ENCODE peak calls at places on chromosomes 11 and 22, in four cellular contexts. One of them, this sample, is unnamed.

GRCh38 chr11:82701847-82702520 is 31.7 kb downstream of the FAM181B start:
- DNase-seq in cardiac muscle cell: peak; percentile 64
- DNase-seq in heart left ventricle: no peak
- DNase-seq in colonic mucosa: peak; percentile 22
- DNase-seq in this sample: no peak

GRCh38 chr11:2679011-2679676 is 20.6 kb downstream of the KCNQ1OT1 start:
- DNase-seq in cardiac muscle cell: no peak
- DNase-seq in heart left ventricle: no peak
- DNase-seq in colonic mucosa: no peak
- DNase-seq in this sample: peak; percentile 11

GRCh38 chr11:11608783-11609232 is 13.0 kb downstream of the GALNT18 start:
- DNase-seq in cardiac muscle cell: no peak
- DNase-seq in heart left ventricle: no peak
- DNase-seq in colonic mucosa: no peak
- DNase-seq in this sample: no peak

GRCh38 chr22:44887941-44888366 is 121.9 kb downstream of the PHF21B start:
- DNase-seq in cardiac muscle cell: no peak
- DNase-seq in heart left ventricle: no peak
- DNase-seq in colonic mucosa: no peak
- DNase-seq in this sample: no peak

GRCh38 chr22:27513021-27513420 is 288.5 kb downstream of the MN1 start:
- DNase-seq in cardiac muscle cell: no peak
- DNase-seq in heart left ventricle: no peak
- DNase-seq in colonic mucosa: no peak
- DNase-seq in this sample: no peak

GRCh38 chr11:101126551-101127347 is 2.9 kb downstream of the PGR start:
- DNase-seq in cardiac muscle cell: peak; percentile 19
- DNase-seq in heart left ventricle: peak; percentile 74
- DNase-seq in colonic mucosa: no peak
- DNase-seq in this sample: no peak

GRCh38 chr11:132746305-132746704 is 786.0 kb downstream of the OPCML start:
- DNase-seq in cardiac muscle cell: no peak
- DNase-seq in heart left ventricle: no peak
- DNase-seq in colonic mucosa: no peak
- DNase-seq in this sample: no peak

GRCh38 chr22:29704528-29705285 is 15.1 kb upstream of the CABP7 start:
- DNase-seq in cardiac muscle cell: no peak
- DNase-seq in heart left ventricle: no peak
- DNase-seq in colonic mucosa: peak; percentile 25
- DNase-seq in this sample: no peak

GRCh38 chr11:66607126-66607834 is 9.2 kb upstream of the RBM14 start:
- DNase-seq in cardiac muscle cell: no peak
- DNase-seq in heart left ventricle: peak; percentile 66
- DNase-seq in colonic mucosa: peak; percentile 89
- DNase-seq in this sample: no peak

GRCh38 chr11:103368151-103368550 is 258.9 kb downstream of the DYNC2H1 start:
- DNase-seq in cardiac muscle cell: no peak
- DNase-seq in heart left ventricle: no peak
- DNase-seq in colonic mucosa: no peak
- DNase-seq in this sample: no peak

GRCh38 chr11:92740251-92740650 is 229.2 kb upstream of the MTNR1B start:
- DNase-seq in cardiac muscle cell: no peak
- DNase-seq in heart left ventricle: no peak
- DNase-seq in colonic mucosa: no peak
- DNase-seq in this sample: no peak

GRCh38 chr22:21000987-21001600 is 824 bp downstream of the THAP7 start:
- DNase-seq in cardiac muscle cell: no peak
- DNase-seq in heart left ventricle: no peak
- DNase-seq in colonic mucosa: no peak
- DNase-seq in this sample: no peak

GRCh38 chr11:17985517-17985916 is 27.3 kb downstream of the SERGEF start:
- DNase-seq in cardiac muscle cell: peak; percentile 11
- DNase-seq in heart left ventricle: no peak
- DNase-seq in colonic mucosa: no peak
- DNase-seq in this sample: no peak

DNA sequence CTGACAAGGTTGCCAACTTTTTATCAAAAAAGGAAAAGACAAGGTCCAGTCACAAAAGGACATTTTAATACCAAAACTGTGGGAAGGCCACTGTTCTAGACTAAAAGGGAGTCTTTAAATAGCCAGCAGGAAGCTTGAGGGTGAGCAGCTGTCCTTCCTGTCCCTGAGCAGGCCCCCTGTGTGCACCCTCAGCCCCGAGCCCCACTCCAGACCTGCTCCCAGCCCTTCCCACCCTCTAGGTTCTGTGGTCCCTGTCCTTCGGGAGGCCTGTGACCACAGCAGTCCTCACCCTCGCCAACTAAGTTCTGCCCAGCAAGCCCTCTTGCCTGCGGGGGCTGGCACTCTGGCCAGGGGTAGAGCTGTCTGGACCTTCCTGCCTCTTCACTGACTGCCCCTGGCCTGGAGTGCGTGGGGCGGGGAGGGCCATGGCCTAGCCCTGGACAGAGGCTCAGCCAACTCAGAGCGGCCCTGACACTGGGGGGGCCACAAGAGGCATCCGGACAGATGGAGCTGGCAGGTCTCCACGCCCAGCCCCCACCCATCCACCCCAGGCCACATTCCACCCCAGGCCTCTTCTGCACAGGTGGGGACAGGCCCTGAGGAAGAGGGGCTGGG is 1.6 kb upstream of the PLXNB2 start:
- DNase-seq in cardiac muscle cell: no peak
- DNase-seq in heart left ventricle: no peak
- DNase-seq in colonic mucosa: no peak
- DNase-seq in this sample: no peak
- H3K27ac ChIP-seq in cardiac muscle cell: peak overlapping the region; percentile 83
- H3K27ac ChIP-seq in heart left ventricle: peak overlapping the region; percentile 84
- H3K27ac ChIP-seq in colonic mucosa: peak overlapping the region; percentile 40
- H3K27ac ChIP-seq in this sample: peak overlapping the region; percentile 80

DNA sequence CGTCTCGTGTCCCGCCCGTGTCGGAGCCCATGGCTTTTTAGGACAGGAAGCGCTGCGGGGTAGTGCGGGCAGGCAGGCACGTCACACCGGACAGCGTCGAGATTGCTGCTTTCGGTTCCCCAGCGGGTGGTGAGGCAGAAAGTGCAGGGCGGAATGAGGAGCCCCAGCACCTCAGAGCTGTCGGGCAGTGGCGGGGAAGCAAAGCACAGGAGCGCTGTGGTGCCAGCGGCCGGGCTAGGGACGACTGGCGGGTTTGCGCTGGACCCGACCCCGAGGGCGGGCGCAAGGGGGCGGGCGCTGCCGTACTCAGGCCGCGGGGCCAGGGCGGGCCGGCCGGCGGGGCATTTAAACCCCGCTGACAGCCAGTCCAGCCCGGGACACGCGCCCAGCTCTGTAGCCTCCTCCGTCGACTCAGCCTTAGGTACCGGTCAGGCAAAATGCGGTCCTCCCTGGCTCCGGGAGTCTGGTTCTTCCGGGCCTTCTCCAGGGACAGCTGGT is at the start of gene SLC37A2:
- DNase-seq in cardiac muscle cell: peak; percentile 83
- DNase-seq in heart left ventricle: peak; percentile 77
- DNase-seq in colonic mucosa: peak; percentile 40
- DNase-seq in this sample: peak; percentile 83
- TF ChIP-seq CTCF in cardiac muscle cell: peak; percentile 18
- TF ChIP-seq CTCF in heart left ventricle: peak; percentile 12
- TF ChIP-seq CTCF in colonic mucosa: no peak
- TF ChIP-seq CTCF in this sample: peak; percentile 44

GRCh38 chr22:37518509-37519267 is 527 bp downstream of the CARD10 start:
- DNase-seq in cardiac muscle cell: peak; percentile 15
- DNase-seq in heart left ventricle: no peak
- DNase-seq in colonic mucosa: peak; percentile 73
- DNase-seq in this sample: peak; percentile 80
- H3K27ac ChIP-seq in cardiac muscle cell: no peak overlapping the region
- H3K27ac ChIP-seq in heart left ventricle: peak overlapping the region; percentile 91
- H3K27ac ChIP-seq in colonic mucosa: peak overlapping the region; percentile 81
- H3K27ac ChIP-seq in this sample: peak overlapping the region; percentile 71

DNA sequence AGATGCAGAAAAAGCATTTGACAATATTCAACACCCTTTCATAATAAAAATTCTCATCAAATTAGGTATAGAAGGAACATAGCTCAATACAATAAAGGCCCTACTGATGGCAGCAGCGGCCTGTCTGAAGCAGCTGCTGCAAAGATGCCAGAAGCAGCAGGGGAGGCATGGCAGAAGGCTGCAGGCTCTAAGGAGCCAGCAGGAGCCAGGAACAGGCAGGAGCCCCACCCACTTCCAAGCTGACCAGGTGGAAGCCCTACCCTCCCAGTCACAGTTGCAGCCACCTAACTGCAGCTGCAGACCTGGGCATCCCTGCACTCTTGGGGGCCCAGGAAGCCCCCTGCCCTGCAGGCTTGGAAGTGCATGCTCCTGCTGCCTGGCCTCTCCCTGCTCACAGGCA is 18.2 kb upstream of the OR6A2 start:
- DNase-seq in cardiac muscle cell: no peak
- DNase-seq in heart left ventricle: no peak
- DNase-seq in colonic mucosa: no peak
- DNase-seq in this sample: no peak
- TF ChIP-seq CTCF in cardiac muscle cell: no peak
- TF ChIP-seq CTCF in heart left ventricle: no peak
- TF ChIP-seq CTCF in colonic mucosa: no peak
- TF ChIP-seq CTCF in this sample: no peak

GRCh38 chr11:63945482-63946163 is 6.8 kb downstream of the NAA40 start:
- DNase-seq in cardiac muscle cell: peak; percentile 81
- DNase-seq in heart left ventricle: peak; percentile 78
- DNase-seq in colonic mucosa: peak; percentile 77
- DNase-seq in this sample: no peak
- H3K27ac ChIP-seq in cardiac muscle cell: peak overlapping the region; percentile 90
- H3K27ac ChIP-seq in heart left ventricle: peak overlapping the region; percentile 81
- H3K27ac ChIP-seq in colonic mucosa: no peak overlapping the region
- H3K27ac ChIP-seq in this sample: no peak overlapping the region

DNA sequence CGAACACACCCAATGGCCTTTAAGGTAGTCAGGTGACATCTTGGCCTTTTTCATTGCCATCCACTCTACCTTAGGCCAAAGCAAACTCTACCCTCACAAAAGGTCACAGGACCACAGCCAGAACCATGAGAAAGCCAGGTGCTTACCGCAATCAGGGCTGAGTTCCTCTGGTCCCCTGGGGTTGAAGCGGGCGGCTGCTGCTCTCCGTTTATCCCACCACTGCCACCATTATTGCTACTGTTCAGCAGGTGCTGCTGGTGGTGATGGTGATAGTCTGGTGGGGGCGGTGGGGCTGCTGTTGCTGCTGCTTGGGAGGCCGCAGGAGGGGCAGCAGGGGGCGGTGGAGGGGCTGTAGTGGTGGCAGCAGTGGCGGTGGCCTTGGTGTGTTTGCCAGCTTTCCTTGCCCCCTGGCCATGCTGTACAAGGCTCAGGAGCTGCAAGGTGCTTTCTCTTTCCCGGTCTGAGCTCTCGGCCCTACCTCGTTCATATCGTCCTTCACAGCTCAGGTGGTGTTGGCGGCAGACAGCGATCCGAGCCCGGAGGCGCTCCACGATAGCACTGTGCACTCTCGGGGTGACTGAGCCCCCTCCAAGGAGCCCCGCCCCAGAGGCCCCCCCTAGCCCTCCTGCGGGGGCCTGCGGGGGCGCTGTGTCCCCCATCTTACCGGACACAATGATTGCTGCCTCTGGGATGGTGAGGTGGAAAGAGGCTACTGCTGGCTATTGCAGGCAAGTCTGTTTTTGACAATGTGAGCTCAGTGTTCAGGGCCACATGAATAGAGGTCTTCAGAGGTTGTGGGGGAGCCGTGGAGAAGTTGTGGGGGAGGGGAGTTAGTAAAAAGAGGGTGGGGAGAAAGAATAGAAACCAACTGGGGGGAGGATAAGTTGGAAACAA is 1.5 kb downstream of the MAML2 start:
- DNase-seq in cardiac muscle cell: no peak
- DNase-seq in heart left ventricle: peak; percentile 51
- DNase-seq in colonic mucosa: peak; percentile 71
- DNase-seq in this sample: no peak
- TF ChIP-seq CTCF in cardiac muscle cell: peak; percentile 51
- TF ChIP-seq CTCF in heart left ventricle: peak; percentile 40
- TF ChIP-seq CTCF in colonic mucosa: peak; percentile 24
- TF ChIP-seq CTCF in this sample: peak; percentile 18

GRCh38 chr11:126225266-126225665 is 13.7 kb downstream of the FAM118B start:
- DNase-seq in cardiac muscle cell: no peak
- DNase-seq in heart left ventricle: no peak
- DNase-seq in colonic mucosa: no peak
- DNase-seq in this sample: no peak
- H3K27ac ChIP-seq in cardiac muscle cell: no peak overlapping the region
- H3K27ac ChIP-seq in heart left ventricle: no peak overlapping the region
- H3K27ac ChIP-seq in colonic mucosa: no peak overlapping the region
- H3K27ac ChIP-seq in this sample: no peak overlapping the region

This sample was measured in left lung.